ENCODE peak calls at places on chromosomes 13 and 19, in seven cellular contexts. Z is mammary epithelial cell, J is heart left ventricle, G is right lobe of liver, X is neural crest cell, D is AG04449, E is neural progenitor cell. Y is an unnamed sample.

GRCh38 chr13:24274452-24274971 is 34.9 kb upstream of the C1QTNF9 start:
- DNase-seq in D (no peak), E (no peak), J (peak; percentile 74), G (no peak), X (no peak), Z (peak; percentile 6), Y (peak; percentile 74)

GRCh38 chr13:45143346-45143751 is 23.0 kb downstream of the GTF2F2 start:
- DNase-seq in J (no peak), D (no peak), E (no peak), X (no peak), Z (peak; percentile 71), G (no peak), Y (no peak)

GRCh38 chr13:98847780-98848179 is 95.3 kb upstream of the SLC15A1 start:
- DNase-seq in Z (no peak), G (no peak), X (no peak), E (peak; percentile 55), J (no peak), D (no peak), Y (no peak)

GRCh38 chr13:77820431-77821149 is 98.0 kb downstream of the EDNRB start:
- DNase-seq in J (no peak), Z (no peak), X (no peak), E (no peak), D (no peak), G (no peak), Y (no peak)

GRCh38 chr19:31232871-31233270 is 116.4 kb downstream of the TSHZ3 start:
- DNase-seq in X (no peak), J (no peak), E (no peak), Z (peak; percentile 7), D (peak; percentile 89), G (no peak), Y (no peak)

GRCh38 chr13:32206097-32206740 is 108.9 kb downstream of the ZAR1L start:
- DNase-seq in D (no peak), G (no peak), J (no peak), Z (peak; percentile 4), E (no peak), X (no peak), Y (no peak)

GRCh38 chr13:107461751-107462150 is 753.6 kb downstream of the LIG4 start:
- DNase-seq in E (no peak), G (no peak), D (no peak), Z (no peak), J (no peak), X (no peak), Y (no peak)

GRCh38 chr19:39408392-39409206 is 2.0 kb downstream of the ZFP36 start:
- DNase-seq in E (peak; percentile 26), J (no peak), D (no peak), X (no peak), Z (peak; percentile 61), G (peak; percentile 66), Y (no peak)

GRCh38 chr19:40539070-40539469 is 37.6 kb upstream of the SHKBP1 start:
- DNase-seq in D (no peak), X (no peak), Z (peak; percentile 17), G (no peak), E (no peak), J (no peak), Y (no peak)

GRCh38 chr13:51997641-51998330 is 13.5 kb downstream of the ATP7B start:
- DNase-seq in Z (no peak), X (no peak), E (peak; percentile 56), G (no peak), J (no peak), D (no peak), Y (no peak)

GRCh38 chr13:48491423-48492122 is 41.3 kb downstream of the RCBTB2 start:
- DNase-seq in X (no peak), D (no peak), E (no peak), Z (peak; percentile 13), J (no peak), G (no peak), Y (no peak)

GRCh38 chr13:50161052-50161451 is 145.8 kb downstream of the KCNRG start:
- DNase-seq in D (no peak), X (no peak), Z (peak; percentile 71), J (no peak), E (no peak), G (no peak), Y (no peak)

GRCh38 chr13:85141425-85141824 is 657.8 kb downstream of the SLITRK6 start:
- DNase-seq in X (no peak), Z (no peak), D (no peak), G (no peak), E (peak; percentile 56), J (no peak), Y (no peak)

GRCh38 chr19:58386166-58386575 is 898 bp upstream of the RPS5 start:
- DNase-seq in Z (no peak), D (no peak), J (no peak), G (no peak), X (no peak), E (no peak), Y (no peak)

GRCh38 chr19:1672038-1672768 is 19.8 kb upstream of the TCF3 start:
- DNase-seq in E (peak; percentile 73), D (no peak), G (no peak), J (no peak), Z (no peak), X (no peak), Y (peak; percentile 80)

GRCh38 chr19:38360351-38360750 is 14.0 kb upstream of the PSMD8 start:
- DNase-seq in E (no peak), X (no peak), Z (no peak), D (no peak), G (no peak), J (no peak), Y (no peak)

GRCh38 chr13:42754801-42755513 is 26.4 kb upstream of the FAM216B start:
- DNase-seq in E (no peak), D (no peak), J (no peak), G (no peak), Z (no peak), X (no peak), Y (no peak)

GRCh38 chr13:24066405-24067292 is 93.9 kb upstream of the SPATA13 start:
- DNase-seq in E (no peak), Z (no peak), D (no peak), J (no peak), X (no peak), G (no peak), Y (no peak)

GRCh38 chr19:48822514-48822913 is 11.7 kb upstream of the BCAT2 start:
- DNase-seq in J (no peak), D (no peak), X (no peak), E (no peak), Z (no peak), G (no peak), Y (no peak)

GRCh38 chr19:48830088-48830487 is 6.2 kb downstream of the HSD17B14 start:
- DNase-seq in E (no peak), J (no peak), G (no peak), X (no peak), Z (no peak), D (no peak), Y (no peak)

GRCh38 chr19:48821633-48822032 is 10.8 kb upstream of the BCAT2 start:
- DNase-seq in Z (no peak), J (no peak), X (no peak), D (no peak), G (no peak), E (no peak), Y (no peak)

GRCh38 chr19:48830965-48831364 is 5.3 kb downstream of the HSD17B14 start:
- DNase-seq in X (no peak), D (no peak), G (no peak), J (no peak), Z (no peak), E (no peak), Y (no peak)

GRCh38 chr19:48826606-48827020 is 9.7 kb downstream of the HSD17B14 start:
- DNase-seq in D (no peak), J (no peak), Z (no peak), E (peak; percentile 30), X (no peak), G (peak; percentile 90), Y (no peak)
- TF ChIP-seq CTCF in D (no peak), J (no peak), Z (no peak), E (peak; percentile 39), X (peak; percentile 22), G (peak; percentile 53), Y (no peak)

GRCh38 chr19:4671182-4671851 is 1.2 kb upstream of the MYDGF start:
- DNase-seq in Z (no peak), X (no peak), D (no peak), J (no peak), G (no peak), E (no peak), Y (no peak)
- TF ChIP-seq CTCF in Z (no peak), X (no peak), D (no peak), J (no peak), G (no peak), E (no peak), Y (no peak)

GRCh38 chr19:33403973-33404304 is 30.4 kb downstream of the CEBPG start:
- DNase-seq in J (no peak), Z (no peak), X (no peak), G (no peak), E (no peak), D (no peak), Y (peak; percentile 14)

GRCh38 chr19:33405491-33406461 is 32.3 kb downstream of the CEBPG start:
- DNase-seq in G (peak; percentile 90), D (no peak), X (no peak), J (peak; percentile 65), E (no peak), Z (no peak), Y (no peak)

GRCh38 chr19:33404506-33404905 is 31.0 kb downstream of the CEBPG start:
- DNase-seq in D (no peak), E (no peak), J (peak; percentile 24), G (no peak), X (no peak), Z (no peak), Y (no peak)

GRCh38 chr19:33403221-33403972 is 29.9 kb downstream of the CEBPG start:
- DNase-seq in J (peak; percentile 40), Z (no peak), G (peak; percentile 91), E (no peak), D (no peak), X (no peak), Y (peak; percentile 18)

DNA sequence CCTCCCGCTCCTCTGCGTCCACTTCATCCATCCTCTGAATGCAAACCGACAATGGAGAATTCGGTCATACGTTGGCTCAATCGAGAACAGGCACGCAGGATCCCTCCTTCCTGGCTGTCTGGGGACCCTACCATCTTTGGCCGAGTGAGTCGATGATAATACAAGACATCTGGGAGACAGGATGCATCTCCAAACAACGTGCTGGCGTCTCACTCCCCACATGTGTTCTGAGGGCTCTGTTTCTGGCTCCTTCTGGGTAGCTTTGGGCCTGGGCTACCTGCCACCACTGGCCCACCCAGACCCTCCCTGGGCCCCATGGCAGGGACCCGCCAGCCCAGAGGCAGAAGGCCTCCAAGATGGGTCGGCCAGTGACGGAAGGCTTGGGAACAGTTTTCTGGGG is 31.4 kb downstream of the CEBPG start:
- DNase-seq in X (no peak), E (no peak), J (no peak), D (no peak), Z (no peak), G (no peak), Y (no peak)
- TF ChIP-seq CTCF in X (no peak), E (no peak), J (no peak), D (no peak), Z (no peak), G (no peak), Y (no peak)

DNA sequence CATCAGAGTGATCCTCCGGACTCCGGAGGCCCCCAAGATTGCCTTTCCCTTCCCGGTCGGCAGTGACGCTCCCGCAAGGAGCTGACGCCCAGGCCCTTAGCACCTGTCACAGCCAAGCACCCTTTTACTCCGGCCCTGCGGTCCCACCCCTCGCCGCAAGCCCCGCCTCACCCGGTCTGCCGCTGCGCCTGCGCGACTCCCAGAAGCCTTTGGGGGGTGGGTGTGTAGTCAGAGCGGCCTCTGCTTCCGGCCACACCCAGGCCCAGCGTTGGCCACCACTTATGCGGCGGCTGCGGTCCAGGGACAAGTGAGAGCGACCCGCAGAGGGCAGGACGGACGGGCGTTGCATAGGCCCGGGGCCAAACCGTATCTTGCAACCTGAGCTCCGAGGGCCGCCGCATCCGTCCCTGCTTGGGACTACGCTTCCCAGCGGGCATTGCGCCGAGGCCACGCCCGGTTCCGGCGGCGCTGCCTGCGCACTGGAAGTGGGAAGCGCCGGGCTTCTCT is 441 bp upstream of the ZFP28 start:
- DNase-seq in G (peak; percentile 86), Z (peak; percentile 87), E (peak; percentile 96), J (peak; percentile 96), D (peak; percentile 24), X (peak; percentile 71), Y (peak; percentile 87)
- TF ChIP-seq CTCF in G (no peak), Z (no peak), E (no peak), J (no peak), D (no peak), X (no peak), Y (no peak)